ENCODE peak calls at places on chromosomes 11 and 22, in six cellular contexts. C is NK-92 treated with Interleukin-12 subunit alpha and Interleukin-12 subunit beta, amount 100 ng/mL, for 24 hours; B is retinal pigment epithelial cell; Z is stimulated activated naive CD4-positive, alpha-beta T cell; I is activated CD4-positive, CD25-positive, alpha-beta regulatory T cell; A is Kasumi-1. G is an unnamed sample.

GRCh38 chr11:95465887-95466286 is 234.9 kb upstream of the SESN3 start:
- DNase-seq in Z (no peak), C (no peak), A (no peak), I (no peak), B (no peak), G (no peak)

GRCh38 chr11:135027461-135027860 is 615.4 kb upstream of the B3GAT1 start:
- DNase-seq in I (no peak), A (peak), Z (no peak), B (peak), C (no peak), G (no peak)

GRCh38 chr11:96324912-96325311 is 18.1 kb downstream of the MAML2 start:
- DNase-seq in A (no peak), Z (no peak), B (no peak), C (no peak), I (no peak), G (no peak)

GRCh38 chr11:46666516-46666915 is 33.9 kb downstream of the ARHGAP1 start:
- DNase-seq in Z (no peak), I (no peak), C (no peak), A (no peak), B (no peak), G (no peak)

GRCh38 chr11:65425971-65426838 is 3.6 kb downstream of the NEAT1 start:
- DNase-seq in A (peak), I (no peak), C (no peak), Z (peak), B (no peak), G (no peak)

GRCh38 chr22:27251563-27251962 is 550.0 kb downstream of the MN1 start:
- DNase-seq in Z (no peak), A (no peak), I (no peak), C (no peak), B (no peak), G (no peak)

GRCh38 chr22:44020981-44021380 is 3.1 kb upstream of the PARVB start:
- DNase-seq in A (no peak), Z (no peak), I (no peak), C (no peak), B (no peak), G (no peak)

GRCh38 chr11:36376315-36376887 is 80.3 kb downstream of the PRR5L start:
- DNase-seq in A (no peak), C (no peak), Z (no peak), B (no peak), I (no peak), G (peak)

GRCh38 chr11:103541186-103541795 is 432.1 kb downstream of the DYNC2H1 start:
- DNase-seq in I (no peak), A (no peak), B (no peak), C (no peak), Z (no peak), G (no peak)

GRCh38 chr11:133660202-133660568 is 127.9 kb upstream of the OPCML start:
- DNase-seq in A (no peak), B (no peak), Z (no peak), I (no peak), C (no peak), G (no peak)

GRCh38 chr11:9057032-9057431 is 34.4 kb downstream of the SCUBE2 start:
- DNase-seq in I (no peak), Z (no peak), B (no peak), A (no peak), C (no peak), G (no peak)

GRCh38 chr22:38110008-38110862 is at the start of gene BAIAP2L2:
- DNase-seq in B (no peak), Z (no peak), C (no peak), A (no peak), I (no peak), G (no peak)

GRCh38 chr22:50532353-50532700 is 2.5 kb upstream of the TYMP start:
- DNase-seq in B (no peak), C (peak), A (no peak), Z (no peak), I (no peak), G (no peak)

GRCh38 chr22:28942333-28942732 is 59.0 kb downstream of the ZNRF3 start:
- DNase-seq in B (no peak), C (no peak), Z (no peak), A (no peak), I (no peak), G (no peak)

GRCh38 chr11:66115638-66116410 is 45.8 kb downstream of the PACS1 start:
- DNase-seq in Z (peak), A (no peak), B (no peak), I (no peak), C (no peak), G (no peak)

G was measured in aorta.